ENCODE peak calls at places on chromosomes 2 and 18, in seven cellular contexts. S is astrocyte of the cerebellum; C is Calu3; U is glutamatergic neuron; B is AG09319; P is activated CD8-positive, alpha-beta T cell treated with anti-CD3 and anti-CD28 coated beads for 36 hours; J is CD4-positive, alpha-beta T cell. K is an unnamed sample.

GRCh38 chr2:130336877-130337734 is 5.6 kb upstream of the IMP4 start:
- DNase-seq in S (peak; percentile 47), C (peak; percentile 81), U (peak; percentile 89), B (peak; percentile 41), P (peak; percentile 76), J (peak; percentile 28), K (peak; percentile 72)

GRCh38 chr2:197986977-197987376 is 182.6 kb downstream of the PLCL1 start:
- DNase-seq in S (no peak), C (no peak), U (no peak), B (no peak), P (no peak), J (no peak), K (no peak)

GRCh38 chr2:73870084-73870483 is 22.7 kb upstream of the ACTG2 start:
- DNase-seq in S (peak; percentile 99), C (no peak), U (no peak), B (peak; percentile 72), P (no peak), J (no peak), K (no peak)

GRCh38 chr2:30239308-30240161 is 8.2 kb downstream of the LBH start:
- DNase-seq in S (no peak), C (peak; percentile 58), U (peak; percentile 83), B (peak; percentile 38), P (peak; percentile 88), J (peak; percentile 66), K (peak; percentile 57)

GRCh38 chr2:26189123-26189522 is 16.2 kb downstream of the GAREM2 start:
- DNase-seq in S (no peak), C (no peak), U (no peak), B (no peak), P (no peak), J (no peak), K (no peak)

GRCh38 chr18:1914489-1914888 is 656.8 kb downstream of the METTL4 start:
- DNase-seq in S (no peak), C (peak; percentile 18), U (no peak), B (no peak), P (no peak), J (no peak), K (peak; percentile 6)

GRCh38 chr2:230998882-230999281 is 3.0 kb downstream of the SPATA3 start:
- DNase-seq in S (no peak), C (no peak), U (no peak), B (no peak), P (no peak), J (no peak), K (no peak)

GRCh38 chr2:68043719-68044498 is 18.9 kb downstream of the C1D start:
- DNase-seq in S (peak; percentile 18), C (no peak), U (no peak), B (no peak), P (no peak), J (no peak), K (no peak)

GRCh38 chr2:199128476-199129214 is 329.1 kb downstream of the SATB2 start:
- DNase-seq in S (no peak), C (no peak), U (no peak), B (no peak), P (no peak), J (no peak), K (no peak)

GRCh38 chr2:197248623-197249022 is 62.0 kb downstream of the ANKRD44 start:
- DNase-seq in S (no peak), C (no peak), U (no peak), B (no peak), P (peak; percentile 67), J (no peak), K (no peak)

GRCh38 chr2:44778221-44778654 is 163.3 kb upstream of the SIX3 start:
- DNase-seq in S (no peak), C (no peak), U (peak; percentile 45), B (no peak), P (no peak), J (no peak), K (no peak)

GRCh38 chr2:103166406-103167324 is 404.8 kb downstream of the TMEM182 start:
- DNase-seq in S (no peak), C (no peak), U (no peak), B (no peak), P (no peak), J (no peak), K (no peak)

GRCh38 chr2:156046900-156047299 is 285.6 kb downstream of the NR4A2 start:
- DNase-seq in S (no peak), C (no peak), U (no peak), B (no peak), P (no peak), J (no peak), K (no peak)

GRCh38 chr18:13412017-13412416 is 193.5 kb downstream of the LDLRAD4 start:
- DNase-seq in S (no peak), C (no peak), U (no peak), B (no peak), P (no peak), J (no peak), K (no peak)

GRCh38 chr2:84805250-84805917 is 75.5 kb downstream of the TRABD2A start:
- DNase-seq in S (no peak), C (no peak), U (no peak), B (no peak), P (no peak), J (no peak), K (no peak)

GRCh38 chr18:80076379-80076778 is 32.7 kb upstream of the ADNP2 start:
- DNase-seq in S (no peak), C (no peak), U (no peak), B (no peak), P (no peak), J (no peak), K (no peak)

GRCh38 chr2:204667990-204668389 is 122.7 kb downstream of the PARD3B start:
- DNase-seq in S (no peak), C (no peak), U (no peak), B (no peak), P (no peak), J (no peak), K (no peak)

GRCh38 chr2:170423919-170424318 is 246.0 kb downstream of the MYO3B start:
- DNase-seq in S (no peak), C (no peak), U (no peak), B (no peak), P (no peak), J (no peak), K (no peak)

GRCh38 chr2:112021781-112022231 is 33.3 kb upstream of the TMEM87B start:
- DNase-seq in S (no peak), C (no peak), U (no peak), B (no peak), P (no peak), J (no peak), K (no peak)

GRCh38 chr2:70570041-70570661 is 16.5 kb upstream of the TGFA start:
- DNase-seq in S (no peak), C (peak; percentile 66), U (no peak), B (no peak), P (no peak), J (no peak), K (no peak)

GRCh38 chr18:49510393-49511115 is 23.5 kb upstream of the C18orf32 start:
- DNase-seq in S (no peak), C (peak; percentile 72), U (peak; percentile 41), B (no peak), P (peak; percentile 64), J (peak; percentile 37), K (peak; percentile 54)

GRCh38 chr2:96296925-96297324 is 8.4 kb downstream of the SNRNP200 start:
- DNase-seq in S (no peak), C (no peak), U (no peak), B (no peak), P (no peak), J (no peak), K (no peak)

GRCh38 chr18:62784966-62785413 is 69.6 kb downstream of the PHLPP1 start:
- DNase-seq in S (no peak), C (no peak), U (no peak), B (no peak), P (peak; percentile 30), J (no peak), K (no peak)

GRCh38 chr2:218896501-218897393 is 16.1 kb downstream of the WNT10A start:
- DNase-seq in S (no peak), C (peak; percentile 79), U (no peak), B (no peak), P (peak; percentile 96), J (peak; percentile 63), K (peak; percentile 92)

GRCh38 chr2:203533696-203534471 is 1.2 kb downstream of the RAPH1 start:
- DNase-seq in S (peak; percentile 75), C (no peak), U (no peak), B (no peak), P (peak; percentile 30), J (no peak), K (peak; percentile 44)

GRCh38 chr2:136929531-136929930 is 164.2 kb downstream of the THSD7B start:
- DNase-seq in S (no peak), C (no peak), U (no peak), B (no peak), P (no peak), J (no peak), K (no peak)

GRCh38 chr2:136932700-136933099 is 167.4 kb downstream of the THSD7B start:
- DNase-seq in S (no peak), C (peak; percentile 30), U (peak; percentile 40), B (peak; percentile 3), P (no peak), J (no peak), K (peak; percentile 10)

DNA sequence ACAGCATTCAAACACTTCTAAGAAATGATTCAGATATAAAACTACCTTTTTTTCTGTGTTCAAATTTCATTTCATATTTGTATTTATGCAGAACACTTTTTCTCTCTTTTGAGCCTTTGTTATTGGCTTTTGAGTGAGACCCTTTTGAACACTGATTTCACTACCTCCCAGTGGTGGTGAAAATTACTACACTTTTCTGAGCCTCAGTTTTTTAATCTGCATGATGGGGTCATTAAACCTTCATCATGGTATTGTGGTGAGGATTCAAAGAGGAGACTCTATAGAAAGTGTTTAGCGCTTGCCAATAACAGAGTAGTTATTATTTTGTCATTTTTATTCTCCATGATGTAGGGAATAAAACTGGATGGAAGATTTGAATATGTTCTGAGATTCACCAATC is 169.8 kb downstream of the THSD7B start:
- DNase-seq in S (no peak), C (no peak), U (no peak), B (no peak), P (no peak), J (no peak), K (no peak)
- TF ChIP-seq CTCF in S (no peak), C (no peak), U (peak; percentile 61), B (no peak), P (no peak), J (no peak), K (no peak)

GRCh38 chr2:39059366-39059952 is 61.4 kb downstream of the SOS1 start:
- DNase-seq in S (peak; percentile 53), C (no peak), U (no peak), B (peak; percentile 7), P (no peak), J (no peak), K (peak; percentile 29)
- TF ChIP-seq CTCF in S (no peak), C (peak; percentile 43), U (peak; percentile 78), B (peak; percentile 50), P (peak; percentile 82), J (peak; percentile 86), K (peak; percentile 62)

GRCh38 chr2:238714038-238714528 is 133.8 kb upstream of the TWIST2 start:
- DNase-seq in S (no peak), C (no peak), U (no peak), B (no peak), P (no peak), J (no peak), K (no peak)
- TF ChIP-seq CTCF in S (no peak), C (no peak), U (no peak), B (no peak), P (no peak), J (no peak), K (no peak)

DNA sequence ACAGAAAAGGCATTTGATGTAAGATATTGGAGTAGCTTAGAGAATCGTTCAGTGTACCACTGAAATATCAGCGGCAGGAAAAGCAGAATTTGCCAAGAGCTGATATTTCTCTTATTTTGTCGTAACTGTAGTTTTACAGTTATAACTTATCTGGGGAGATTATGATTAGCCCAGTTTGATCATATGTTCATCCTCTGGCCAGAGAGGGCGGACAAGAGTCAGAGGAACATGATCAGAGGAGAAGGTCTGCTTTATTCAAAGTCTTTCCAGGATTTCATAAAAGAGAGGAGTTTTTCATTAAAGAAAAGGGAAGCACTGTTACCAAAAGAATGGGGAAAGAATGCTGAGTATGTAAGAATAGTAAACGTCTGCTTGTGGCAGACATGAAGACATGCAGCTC is 1655.6 kb downstream of the DPP10 start:
- DNase-seq in S (no peak), C (no peak), U (no peak), B (no peak), P (no peak), J (no peak), K (no peak)
- TF ChIP-seq CTCF in S (no peak), C (no peak), U (no peak), B (no peak), P (no peak), J (no peak), K (no peak)